ENCODE peak calls at places on chromosomes 12 and 14, in four cellular contexts. U, N, H and E are unnamed samples.

GRCh38 chr12:34390171-34390841 is 368.0 kb downstream of the ALG10 start:
- DNase-seq in U (no peak), N (no peak), H (no peak), E (no peak)

GRCh38 chr14:25132734-25133422 is 82.9 kb upstream of the STXBP6 start:
- DNase-seq in U (peak), N (peak), H (no peak), E (peak)

GRCh38 chr14:25090716-25091454 is 40.9 kb upstream of the STXBP6 start:
- DNase-seq in U (peak), N (peak), H (no peak), E (no peak)

GRCh38 chr14:81450100-81450531 is 50.0 kb upstream of the STON2 start:
- DNase-seq in U (no peak), N (no peak), H (no peak), E (no peak)

GRCh38 chr12:25368542-25368941 is 117.8 kb upstream of the KRAS start:
- DNase-seq in U (no peak), N (no peak), H (no peak), E (no peak)

GRCh38 chr12:57899010-57899662 is 42.2 kb upstream of the ATP23 start:
- DNase-seq in U (peak), N (peak), H (no peak), E (peak)

GRCh38 chr14:69715725-69716482 is 51.0 kb upstream of the SRSF5 start:
- DNase-seq in U (peak), N (peak), H (peak), E (peak)

GRCh38 chr12:93243689-93244513 is 133.8 kb upstream of the NUDT4 start:
- DNase-seq in U (peak), N (peak), H (peak), E (peak)

GRCh38 chr14:39318574-39318973 is 84.9 kb downstream of the MIA2 start:
- DNase-seq in U (peak), N (peak), H (no peak), E (no peak)

GRCh38 chr14:87745507-87746118 is 247.4 kb downstream of the GALC start:
- DNase-seq in U (peak), N (peak), H (no peak), E (peak)

GRCh38 chr14:50944647-50945413 is 547 bp upstream of the PYGL start:
- DNase-seq in U (peak), N (peak), H (no peak), E (no peak)

GRCh38 chr12:117968826-117969659 is at the start of gene KSR2:
- DNase-seq in U (no peak), N (peak), H (no peak), E (peak)

GRCh38 chr12:6370576-6370935 is 4.8 kb downstream of the SCNN1A start:
- DNase-seq in U (no peak), N (no peak), H (no peak), E (no peak)

GRCh38 chr14:66916421-66916820 is 272.8 kb upstream of the GARIN2 start:
- DNase-seq in U (no peak), N (no peak), H (no peak), E (no peak)

GRCh38 chr14:69484444-69485113 is at the start of gene PLEKHD1:
- DNase-seq in U (no peak), N (no peak), H (no peak), E (no peak)

GRCh38 chr12:67690656-67691055 is 42.1 kb downstream of the DYRK2 start:
- DNase-seq in U (no peak), N (peak), H (no peak), E (no peak)

GRCh38 chr12:99649551-99649950 is 2.0 kb downstream of the GARIN6 start:
- DNase-seq in U (no peak), N (no peak), H (no peak), E (no peak)

GRCh38 chr12:110224379-110225304 is 56.4 kb upstream of the ATP2A2 start:
- DNase-seq in U (peak), N (peak), H (peak), E (no peak)

GRCh38 chr12:115259968-115260806 is 576.2 kb upstream of the TBX3 start:
- DNase-seq in U (no peak), N (no peak), H (no peak), E (no peak)

GRCh38 chr14:73742520-73743238 is 28.5 kb upstream of the PNMA1 start:
- DNase-seq in U (no peak), N (no peak), H (no peak), E (no peak)

GRCh38 chr14:33184587-33184986 is 245.9 kb downstream of the NPAS3 start:
- DNase-seq in U (no peak), N (peak), H (no peak), E (no peak)

GRCh38 chr14:104357689-104358527 is 219.5 kb downstream of the KIF26A start:
- DNase-seq in U (no peak), N (no peak), H (no peak), E (no peak)

GRCh38 chr12:76922821-76923315 is 44.0 kb upstream of the CSRP2 start:
- DNase-seq in U (peak), N (no peak), H (no peak), E (no peak)

GRCh38 chr12:128012110-128012509 is 254.9 kb upstream of the TMEM132C start:
- DNase-seq in U (no peak), N (no peak), H (no peak), E (no peak)

GRCh38 chr14:67623114-67623513 is 3.4 kb downstream of the ARG2 start:
- DNase-seq in U (no peak), N (peak), H (no peak), E (no peak)

GRCh38 chr12:24057920-24058476 is 108.5 kb upstream of the SOX5 start:
- DNase-seq in U (no peak), N (no peak), H (no peak), E (no peak)

GRCh38 chr12:131459666-131460365 is 251.1 kb upstream of the SFSWAP start:
- DNase-seq in U (no peak), N (no peak), H (no peak), E (no peak)

GRCh38 chr12:78916845-78917480 is 52.4 kb downstream of the SYT1 start:
- DNase-seq in U (peak), N (peak), H (no peak), E (no peak)

GRCh38 chr12:22229652-22230279 is 104.7 kb downstream of the ST8SIA1 start:
- DNase-seq in U (peak), N (peak), H (no peak), E (no peak)

GRCh38 chr14:98802044-98802443 is 470.0 kb downstream of the BCL11B start:
- DNase-seq in U (no peak), N (no peak), H (no peak), E (no peak)

GRCh38 chr14:104462651-104463630 is 116.6 kb upstream of the C14orf180 start:
- DNase-seq in U (no peak), N (no peak), H (no peak), E (no peak)

GRCh38 chr12:52147367-52147972 is 44.3 kb downstream of the KRT80 start:
- DNase-seq in U (peak), N (peak), H (peak), E (no peak)

GRCh38 chr12:104456950-104457745 is 400 bp downstream of the CHST11 start:
- DNase-seq in U (peak), N (peak), H (peak), E (peak)

GRCh38 chr14:89027097-89027740 is 202.8 kb downstream of the TTC8 start:
- DNase-seq in U (peak), N (peak), H (no peak), E (peak)

GRCh38 chr12:71665109-71665476 is 992 bp downstream of the THAP2 start:
- DNase-seq in U (no peak), N (no peak), H (no peak), E (no peak)

GRCh38 chr12:43370299-43370698 is 181.7 kb downstream of the ADAMTS20 start:
- DNase-seq in U (peak), N (peak), H (no peak), E (no peak)

GRCh38 chr12:468671-469389 is 9.1 kb downstream of the B4GALNT3 start:
- DNase-seq in U (peak), N (peak), H (no peak), E (no peak)

GRCh38 chr12:106753526-106753925 is 21.0 kb upstream of the RIC8B start:
- DNase-seq in U (no peak), N (no peak), H (no peak), E (peak)